ENCODE peak calls at places on chromosomes 11 and 22, in six cellular contexts. One of them, this sample, is unnamed.

GRCh38 chr11:64382586-64382985 is 23.6 kb downstream of the RPS6KA4 start:
- DNase-seq in mucosa of descending colon: no peak
- DNase-seq in mesothelial cell of epicardium: no peak
- DNase-seq in esophagus squamous epithelium: no peak
- DNase-seq in RWPE1: no peak
- DNase-seq in Calu3: no peak
- DNase-seq in this sample: no peak

GRCh38 chr11:46036969-46037368 is 84.3 kb downstream of the PHF21A start:
- DNase-seq in mucosa of descending colon: no peak
- DNase-seq in mesothelial cell of epicardium: no peak
- DNase-seq in esophagus squamous epithelium: no peak
- DNase-seq in RWPE1: no peak
- DNase-seq in Calu3: no peak
- DNase-seq in this sample: no peak

GRCh38 chr11:68470304-68470811 is 9.8 kb downstream of the PPP6R3 start:
- DNase-seq in mucosa of descending colon: no peak
- DNase-seq in mesothelial cell of epicardium: no peak
- DNase-seq in esophagus squamous epithelium: no peak
- DNase-seq in RWPE1: no peak
- DNase-seq in Calu3: no peak
- DNase-seq in this sample: no peak

GRCh38 chr22:35477911-35478582 is 62.6 kb upstream of the RASD2 start:
- DNase-seq in mucosa of descending colon: peak
- DNase-seq in mesothelial cell of epicardium: peak
- DNase-seq in esophagus squamous epithelium: no peak
- DNase-seq in RWPE1: peak
- DNase-seq in Calu3: peak
- DNase-seq in this sample: no peak

GRCh38 chr11:28447226-28447625 is 339.0 kb downstream of the METTL15 start:
- DNase-seq in mucosa of descending colon: no peak
- DNase-seq in mesothelial cell of epicardium: no peak
- DNase-seq in esophagus squamous epithelium: no peak
- DNase-seq in RWPE1: no peak
- DNase-seq in Calu3: no peak
- DNase-seq in this sample: no peak

GRCh38 chr22:19431641-19432091 is at the start of gene HIRA:
- DNase-seq in mucosa of descending colon: peak
- DNase-seq in mesothelial cell of epicardium: peak
- DNase-seq in esophagus squamous epithelium: no peak
- DNase-seq in RWPE1: peak
- DNase-seq in Calu3: peak
- DNase-seq in this sample: peak

GRCh38 chr11:34546511-34547206 is 33.1 kb upstream of the ELF5 start:
- DNase-seq in mucosa of descending colon: no peak
- DNase-seq in mesothelial cell of epicardium: no peak
- DNase-seq in esophagus squamous epithelium: no peak
- DNase-seq in RWPE1: no peak
- DNase-seq in Calu3: no peak
- DNase-seq in this sample: no peak

GRCh38 chr11:117387992-117388765 is 60.5 kb downstream of the CEP164 start:
- DNase-seq in mucosa of descending colon: no peak
- DNase-seq in mesothelial cell of epicardium: no peak
- DNase-seq in esophagus squamous epithelium: no peak
- DNase-seq in RWPE1: no peak
- DNase-seq in Calu3: no peak
- DNase-seq in this sample: no peak

GRCh38 chr11:124839051-124839971 is 25.9 kb upstream of the ROBO3 start:
- DNase-seq in mucosa of descending colon: no peak
- DNase-seq in mesothelial cell of epicardium: no peak
- DNase-seq in esophagus squamous epithelium: no peak
- DNase-seq in RWPE1: no peak
- DNase-seq in Calu3: no peak
- DNase-seq in this sample: no peak

GRCh38 chr11:108551653-108552462 is 41.7 kb downstream of the EXPH5 start:
- DNase-seq in mucosa of descending colon: no peak
- DNase-seq in mesothelial cell of epicardium: no peak
- DNase-seq in esophagus squamous epithelium: no peak
- DNase-seq in RWPE1: no peak
- DNase-seq in Calu3: peak
- DNase-seq in this sample: no peak

GRCh38 chr11:22928207-22928917 is 68.1 kb upstream of the CCDC179 start:
- DNase-seq in mucosa of descending colon: no peak
- DNase-seq in mesothelial cell of epicardium: no peak
- DNase-seq in esophagus squamous epithelium: no peak
- DNase-seq in RWPE1: no peak
- DNase-seq in Calu3: no peak
- DNase-seq in this sample: no peak

GRCh38 chr11:126129681-126130671 is 67.3 kb upstream of the CDON start:
- DNase-seq in mucosa of descending colon: no peak
- DNase-seq in mesothelial cell of epicardium: no peak
- DNase-seq in esophagus squamous epithelium: no peak
- DNase-seq in RWPE1: no peak
- DNase-seq in Calu3: no peak
- DNase-seq in this sample: no peak

GRCh38 chr11:862028-862703 is 19.5 kb downstream of the TSPAN4 start:
- DNase-seq in mucosa of descending colon: no peak
- DNase-seq in mesothelial cell of epicardium: no peak
- DNase-seq in esophagus squamous epithelium: no peak
- DNase-seq in RWPE1: no peak
- DNase-seq in Calu3: peak
- DNase-seq in this sample: no peak

GRCh38 chr11:67634366-67635230 is 4.9 kb upstream of the NUDT8 start:
- DNase-seq in mucosa of descending colon: peak
- DNase-seq in mesothelial cell of epicardium: no peak
- DNase-seq in esophagus squamous epithelium: no peak
- DNase-seq in RWPE1: no peak
- DNase-seq in Calu3: no peak
- DNase-seq in this sample: no peak

GRCh38 chr22:44182591-44183588 is 2.2 kb downstream of the PARVG start:
- DNase-seq in mucosa of descending colon: peak
- DNase-seq in mesothelial cell of epicardium: no peak
- DNase-seq in esophagus squamous epithelium: no peak
- DNase-seq in RWPE1: no peak
- DNase-seq in Calu3: no peak
- DNase-seq in this sample: no peak

GRCh38 chr11:70002433-70002832 is 75.7 kb upstream of the ANO1 start:
- DNase-seq in mucosa of descending colon: no peak
- DNase-seq in mesothelial cell of epicardium: no peak
- DNase-seq in esophagus squamous epithelium: no peak
- DNase-seq in RWPE1: no peak
- DNase-seq in Calu3: no peak
- DNase-seq in this sample: no peak

GRCh38 chr22:23565288-23565941 is 14.7 kb downstream of the IGLL1 start:
- DNase-seq in mucosa of descending colon: no peak
- DNase-seq in mesothelial cell of epicardium: no peak
- DNase-seq in esophagus squamous epithelium: no peak
- DNase-seq in RWPE1: no peak
- DNase-seq in Calu3: peak
- DNase-seq in this sample: peak
- TF ChIP-seq CTCF in mucosa of descending colon: no peak
- TF ChIP-seq CTCF in mesothelial cell of epicardium: no peak
- TF ChIP-seq CTCF in esophagus squamous epithelium: no peak
- TF ChIP-seq CTCF in RWPE1: no peak
- TF ChIP-seq CTCF in Calu3: no peak
- TF ChIP-seq CTCF in this sample: peak

DNA sequence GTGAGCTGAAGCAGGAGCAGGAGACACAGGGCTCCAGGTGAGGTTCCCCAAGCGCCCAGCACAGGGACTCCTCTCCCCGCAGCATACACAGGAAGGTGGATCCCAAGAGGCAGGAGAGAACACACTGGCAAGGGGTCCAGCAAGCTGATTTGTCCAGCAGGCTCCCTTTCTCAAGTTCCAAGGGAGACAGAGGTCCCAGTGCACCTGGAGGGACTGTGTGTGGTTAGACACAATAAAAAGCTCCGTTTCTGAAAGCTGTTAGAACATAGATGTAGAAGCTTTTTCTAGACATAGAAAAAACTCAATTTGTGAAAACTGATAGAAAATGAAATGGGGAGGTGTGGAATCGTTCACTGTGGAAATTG is 1.8 kb downstream of the CALCB start:
- DNase-seq in mucosa of descending colon: no peak
- DNase-seq in mesothelial cell of epicardium: no peak
- DNase-seq in esophagus squamous epithelium: no peak
- DNase-seq in RWPE1: no peak
- DNase-seq in Calu3: no peak
- DNase-seq in this sample: no peak
- TF ChIP-seq CTCF in mucosa of descending colon: no peak
- TF ChIP-seq CTCF in mesothelial cell of epicardium: no peak
- TF ChIP-seq CTCF in esophagus squamous epithelium: no peak
- TF ChIP-seq CTCF in RWPE1: no peak
- TF ChIP-seq CTCF in Calu3: no peak
- TF ChIP-seq CTCF in this sample: no peak

GRCh38 chr11:32233276-32233675 is 142.4 kb downstream of the RCN1 start:
- DNase-seq in mucosa of descending colon: no peak
- DNase-seq in mesothelial cell of epicardium: no peak
- DNase-seq in esophagus squamous epithelium: no peak
- DNase-seq in RWPE1: no peak
- DNase-seq in Calu3: no peak
- DNase-seq in this sample: no peak

GRCh38 chr11:32233928-32234327 is 143.1 kb downstream of the RCN1 start:
- DNase-seq in mucosa of descending colon: no peak
- DNase-seq in mesothelial cell of epicardium: no peak
- DNase-seq in esophagus squamous epithelium: no peak
- DNase-seq in RWPE1: no peak
- DNase-seq in Calu3: no peak
- DNase-seq in this sample: no peak

GRCh38 chr11:32229566-32230240 is 138.8 kb downstream of the RCN1 start:
- DNase-seq in mucosa of descending colon: no peak
- DNase-seq in mesothelial cell of epicardium: no peak
- DNase-seq in esophagus squamous epithelium: no peak
- DNase-seq in RWPE1: no peak
- DNase-seq in Calu3: no peak
- DNase-seq in this sample: no peak

GRCh38 chr11:32232516-32232915 is 141.6 kb downstream of the RCN1 start:
- DNase-seq in mucosa of descending colon: no peak
- DNase-seq in mesothelial cell of epicardium: no peak
- DNase-seq in esophagus squamous epithelium: no peak
- DNase-seq in RWPE1: no peak
- DNase-seq in Calu3: no peak
- DNase-seq in this sample: no peak

DNA sequence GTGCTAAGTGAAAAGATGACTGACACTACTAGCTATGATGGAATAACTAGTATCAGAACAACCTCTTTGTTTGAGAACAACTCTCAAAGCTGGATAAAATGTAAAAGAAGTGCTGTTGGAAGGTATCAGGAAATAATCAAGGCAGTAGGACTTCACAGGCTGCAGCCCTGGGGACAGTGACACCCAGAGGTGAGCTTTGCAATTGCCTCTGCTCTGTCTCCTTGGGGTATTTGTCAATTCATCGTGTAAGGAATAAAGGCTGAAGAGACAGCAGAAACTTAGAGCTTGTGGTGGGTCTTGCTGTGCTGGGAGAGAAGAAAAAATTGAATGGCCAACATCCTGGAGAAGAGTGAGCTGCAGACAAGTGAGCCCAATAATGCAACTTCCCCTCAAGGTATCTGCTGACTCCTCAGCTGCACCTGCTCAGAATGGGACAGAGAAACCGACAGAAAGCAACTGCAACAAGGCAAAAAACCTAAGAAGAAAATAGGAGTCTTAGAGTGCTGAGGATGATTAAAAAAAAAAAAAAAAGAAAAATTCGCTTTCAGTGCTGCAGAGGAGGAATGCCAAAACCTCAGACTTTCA is 141.1 kb downstream of the RCN1 start:
- DNase-seq in mucosa of descending colon: no peak
- DNase-seq in mesothelial cell of epicardium: no peak
- DNase-seq in esophagus squamous epithelium: no peak
- DNase-seq in RWPE1: peak
- DNase-seq in Calu3: peak
- DNase-seq in this sample: no peak
- TF ChIP-seq CTCF in mucosa of descending colon: peak
- TF ChIP-seq CTCF in mesothelial cell of epicardium: peak
- TF ChIP-seq CTCF in esophagus squamous epithelium: no peak
- TF ChIP-seq CTCF in RWPE1: peak
- TF ChIP-seq CTCF in Calu3: peak
- TF ChIP-seq CTCF in this sample: peak

GRCh38 chr11:72228229-72228843 is 3.8 kb downstream of the INPPL1 start:
- DNase-seq in mucosa of descending colon: no peak
- DNase-seq in mesothelial cell of epicardium: no peak
- DNase-seq in esophagus squamous epithelium: no peak
- DNase-seq in RWPE1: no peak
- DNase-seq in Calu3: no peak
- DNase-seq in this sample: no peak
- TF ChIP-seq CTCF in mucosa of descending colon: no peak
- TF ChIP-seq CTCF in mesothelial cell of epicardium: no peak
- TF ChIP-seq CTCF in esophagus squamous epithelium: no peak
- TF ChIP-seq CTCF in RWPE1: no peak
- TF ChIP-seq CTCF in Calu3: no peak
- TF ChIP-seq CTCF in this sample: peak